ENCODE peak calls at places on chromosomes 12 and 14, in five cellular contexts. B is neuronal stem cell; Q is GM12865; Y is CD4-positive, CD25-positive, alpha-beta regulatory T cell; C is upper lobe of left lung. M is an unnamed sample.

GRCh38 chr12:125104978-125105377 is 39.7 kb downstream of the AACS start:
- DNase-seq in Q (no peak), C (no peak), Y (no peak), B (no peak), M (no peak)

GRCh38 chr14:92348154-92348553 is 25.2 kb downstream of the SLC24A4 start:
- DNase-seq in Q (no peak), Y (no peak), C (no peak), B (no peak), M (no peak)

GRCh38 chr14:94000267-94000666 is 3.2 kb downstream of the CCDC197 start:
- DNase-seq in C (no peak), B (no peak), Q (no peak), Y (no peak), M (no peak)

GRCh38 chr14:30949651-30950050 is 75.3 kb downstream of the COCH start:
- DNase-seq in Q (no peak), C (no peak), Y (no peak), B (no peak), M (no peak)

GRCh38 chr12:26125451-26126339 is 858 bp upstream of the BHLHE41 start:
- DNase-seq in Q (peak; percentile 45), C (peak; percentile 93), B (peak; percentile 65), Y (no peak), M (no peak)

GRCh38 chr12:71438670-71439361 is 782 bp upstream of the LGR5 start:
- DNase-seq in C (no peak), Q (no peak), Y (no peak), B (no peak), M (no peak)

GRCh38 chr12:3315201-3315661 is 175.8 kb upstream of the PRMT8 start:
- DNase-seq in Y (no peak), B (no peak), Q (no peak), C (no peak), M (no peak)

GRCh38 chr12:91250273-91250672 is 67.7 kb upstream of the DCN start:
- DNase-seq in B (no peak), Q (no peak), Y (no peak), C (no peak), M (no peak)

GRCh38 chr12:1846421-1847405 is 26.3 kb downstream of the LRTM2 start:
- DNase-seq in B (no peak), Y (no peak), C (peak; percentile 66), Q (no peak), M (no peak)

GRCh38 chr14:104969741-104970230 is 8.4 kb downstream of the AHNAK2 start:
- DNase-seq in Y (no peak), C (peak; percentile 69), Q (no peak), B (no peak), M (no peak)
- H3K4me3 ChIP-seq in Y (no peak overlapping the region), C (no peak overlapping the region), Q (no peak overlapping the region), B (no peak overlapping the region), M (no peak overlapping the region)

GRCh38 chr14:54532111-54533012 is 22.7 kb downstream of the CGRRF1 start:
- DNase-seq in C (no peak), Y (no peak), B (no peak), Q (peak; percentile 81), M (no peak)
- H3K4me3 ChIP-seq in C (no peak overlapping the region), Y (no peak overlapping the region), B (no peak overlapping the region), Q (peak overlapping the region; percentile 3), M (no peak overlapping the region)

DNA sequence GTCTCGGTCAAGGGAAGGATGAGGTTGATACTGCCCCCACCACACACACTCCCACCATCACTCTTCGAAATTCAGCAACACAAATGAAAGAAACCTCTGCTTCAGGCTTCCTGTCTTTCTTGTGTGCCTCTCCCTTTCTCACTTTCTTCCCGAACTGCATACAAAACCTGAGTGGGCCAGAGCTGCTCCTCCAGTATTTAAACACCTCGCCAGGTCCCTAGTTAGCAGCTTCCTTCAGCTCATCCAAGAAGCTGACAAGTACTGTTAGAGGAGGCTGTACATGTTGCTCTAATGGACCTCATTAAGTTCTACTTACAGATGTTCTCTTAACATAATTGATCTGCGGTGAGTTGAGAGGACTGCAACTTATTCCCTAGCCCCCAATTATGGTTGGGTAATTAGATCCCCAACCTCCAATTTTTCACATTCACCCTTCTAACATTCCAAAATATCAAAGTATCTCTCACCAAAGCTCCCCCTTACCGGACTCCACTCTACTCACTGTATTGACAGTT is 4.1 kb upstream of the LMO3 start:
- DNase-seq in Q (no peak), Y (no peak), B (no peak), C (no peak), M (no peak)
- H3K4me3 ChIP-seq in Q (peak overlapping the region; percentile 49), Y (no peak overlapping the region), B (no peak overlapping the region), C (no peak overlapping the region), M (no peak overlapping the region)

GRCh38 chr14:74571441-74571841 is 40.6 kb downstream of the LTBP2 start:
- DNase-seq in Q (no peak), B (no peak), Y (no peak), C (no peak), M (no peak)
- H3K4me3 ChIP-seq in Q (no peak overlapping the region), B (no peak overlapping the region), Y (no peak overlapping the region), C (no peak overlapping the region), M (no peak overlapping the region)